ENCODE peak calls at places on chromosomes 3 and 15, in eight cellular contexts. P is psoas muscle, M is adrenal gland, T is colonic mucosa, W is neural progenitor cell, L is H9, C is tibial artery, K is SK-N-SH. Y is an unnamed sample.

GRCh38 chr15:69568621-69569020 is 116.0 kb downstream of the RPLP1 start:
- DNase-seq in P (no peak), M (no peak), T (no peak), W (no peak), L (no peak), C (no peak), K (no peak), Y (no peak)

GRCh38 chr15:75063889-75064288 is 40.5 kb downstream of the PPCDC start:
- DNase-seq in P (no peak), M (no peak), T (no peak), W (no peak), L (no peak), C (no peak), K (no peak), Y (no peak)

GRCh38 chr15:85689729-85690128 is 105.0 kb downstream of the KLHL25 start:
- DNase-seq in P (no peak), M (peak; percentile 32), T (no peak), W (peak; percentile 80), L (peak; percentile 69), C (peak; percentile 47), K (no peak), Y (peak; percentile 72)

GRCh38 chr15:69723404-69724097 is 270.9 kb downstream of the RPLP1 start:
- DNase-seq in P (peak; percentile 32), M (no peak), T (no peak), W (peak; percentile 47), L (no peak), C (no peak), K (peak; percentile 49), Y (peak; percentile 59)

GRCh38 chr3:9415485-9416138 is 18.2 kb downstream of the SETD5 start:
- DNase-seq in P (no peak), M (no peak), T (no peak), W (no peak), L (no peak), C (no peak), K (no peak), Y (no peak)

GRCh38 chr15:77784361-77785292 is 151.9 kb upstream of the LINGO1 start:
- DNase-seq in P (no peak), M (peak; percentile 16), T (peak; percentile 25), W (peak; percentile 66), L (peak; percentile 70), C (no peak), K (peak; percentile 62), Y (peak; percentile 87)

GRCh38 chr3:45682311-45682710 is 6.9 kb upstream of the SACM1L start:
- DNase-seq in P (peak; percentile 28), M (no peak), T (no peak), W (no peak), L (no peak), C (no peak), K (peak; percentile 54), Y (no peak)

GRCh38 chr3:189708375-189708774 is 77.2 kb downstream of the TP63 start:
- DNase-seq in P (no peak), M (no peak), T (no peak), W (no peak), L (no peak), C (no peak), K (no peak), Y (no peak)

GRCh38 chr3:149151843-149152242 is 22.4 kb downstream of the HPS3 start:
- DNase-seq in P (no peak), M (no peak), T (no peak), W (no peak), L (no peak), C (no peak), K (peak; percentile 48), Y (no peak)

GRCh38 chr3:62954579-62954978 is 79.4 kb upstream of the CADPS start:
- DNase-seq in P (no peak), M (no peak), T (no peak), W (peak; percentile 11), L (no peak), C (no peak), K (no peak), Y (no peak)

GRCh38 chr3:30852833-30853232 is 41.6 kb downstream of the GADL1 start:
- DNase-seq in P (no peak), M (no peak), T (no peak), W (no peak), L (no peak), C (no peak), K (no peak), Y (no peak)

GRCh38 chr3:10509325-10509724 is 3.9 kb upstream of the ATP2B2 start:
- DNase-seq in P (no peak), M (no peak), T (no peak), W (no peak), L (no peak), C (no peak), K (no peak), Y (no peak)
- H3K27ac ChIP-seq in P (no peak overlapping the region), M (no peak overlapping the region), T (no peak overlapping the region), W (no peak overlapping the region), L (no peak overlapping the region), C (no peak overlapping the region), K (no peak overlapping the region), Y (no peak overlapping the region)

GRCh38 chr3:187678869-187679268 is 8.7 kb upstream of the SST start:
- DNase-seq in P (no peak), M (peak; percentile 31), T (peak; percentile 32), W (peak; percentile 82), L (peak; percentile 64), C (no peak), K (peak; percentile 34), Y (peak; percentile 89)
- TF ChIP-seq CTCF in P (peak; percentile 52), M (peak; percentile 49), T (peak; percentile 47), W (peak; percentile 86), L (peak; percentile 87), C (peak; percentile 55), K (peak; percentile 70), Y (peak; percentile 92)

GRCh38 chr15:98787936-98788757 is 139.8 kb downstream of the IGF1R start:
- DNase-seq in P (no peak), M (no peak), T (no peak), W (peak; percentile 55), L (no peak), C (no peak), K (no peak), Y (peak; percentile 65)
- H3K4me1 ChIP-seq in P (peaks cover 30% of the 10 kb centered on the region), M (peaks cover 7% of the 10 kb centered on the region), T (peaks cover 11% of the 10 kb centered on the region), W (peaks cover 77% of the 10 kb centered on the region), L (peaks cover 15% of the 10 kb centered on the region), C (peaks cover 91% of the 10 kb centered on the region), K (peaks cover 29% of the 10 kb centered on the region), Y (peaks cover 35% of the 10 kb centered on the region)

DNA sequence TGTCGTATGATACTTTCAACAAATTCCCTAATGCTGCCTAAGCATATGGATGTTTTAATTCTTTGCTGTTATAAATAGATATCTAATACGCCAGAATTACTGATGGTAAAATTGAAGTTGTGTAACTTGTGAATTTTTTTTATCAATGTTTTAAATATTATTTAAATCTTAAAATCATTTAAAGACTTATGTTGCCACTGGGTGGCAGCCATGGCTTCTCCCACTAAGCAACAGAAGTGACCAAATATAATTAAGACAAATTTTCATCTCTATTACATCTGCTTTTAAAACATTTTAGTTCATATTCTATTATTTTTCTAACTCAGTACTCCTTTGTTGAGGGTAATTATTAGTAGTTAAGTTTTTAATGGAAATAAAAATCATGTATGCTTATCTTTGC is 8.1 kb upstream of the IL20RB start:
- DNase-seq in P (no peak), M (no peak), T (no peak), W (no peak), L (no peak), C (no peak), K (no peak), Y (no peak)
- H3K27ac ChIP-seq in P (no peak overlapping the region), M (no peak overlapping the region), T (no peak overlapping the region), W (no peak overlapping the region), L (no peak overlapping the region), C (no peak overlapping the region), K (no peak overlapping the region), Y (no peak overlapping the region)

DNA sequence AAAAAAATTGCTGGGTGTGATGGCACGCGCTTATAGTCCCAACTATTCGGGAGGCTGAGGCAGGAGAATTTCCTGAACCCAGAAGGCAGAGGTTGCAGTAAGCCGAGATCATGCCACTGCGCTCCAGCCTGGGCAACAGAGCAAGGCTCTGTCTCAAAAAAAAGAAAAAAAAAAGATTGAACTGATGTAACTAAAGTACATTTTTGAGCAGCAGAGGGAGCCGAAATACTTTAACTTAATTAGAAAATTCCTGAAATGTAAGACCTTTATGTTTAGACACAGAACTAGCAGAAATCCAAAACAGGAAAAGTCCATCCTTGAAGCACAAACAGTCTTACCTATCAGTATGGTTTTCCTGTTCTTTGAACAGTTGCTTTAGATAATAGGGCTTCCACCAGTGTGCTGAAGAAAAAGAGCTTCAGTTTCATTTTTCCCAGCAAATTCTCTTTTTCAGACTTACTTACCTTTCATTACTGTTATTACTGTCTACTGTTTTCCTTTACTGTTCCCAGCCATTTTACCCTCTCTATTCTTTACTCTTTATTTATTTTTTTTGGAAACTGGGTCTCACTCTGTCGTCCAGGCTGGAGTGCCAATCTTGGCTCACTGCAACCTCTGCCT is 33.4 kb upstream of the ZNF609 start:
- DNase-seq in P (no peak), M (no peak), T (no peak), W (peak; percentile 38), L (no peak), C (no peak), K (no peak), Y (no peak)
- TF ChIP-seq CTCF in P (peak; percentile 15), M (peak; percentile 59), T (no peak), W (peak; percentile 49), L (peak; percentile 46), C (no peak), K (peak; percentile 50), Y (peak; percentile 48)

Y was measured in endodermal cell.